ENCODE peak calls at places on chromosomes 7 and 10, in five cellular contexts. One of them, this sample, is unnamed.

GRCh38 chr7:31893365-31893764 is 176.8 kb downstream of the PDE1C start:
- DNase-seq in hepatocyte: no peak
- DNase-seq in IMR-90: no peak
- DNase-seq in fibroblast of lung: no peak
- DNase-seq in HCT116: no peak
- DNase-seq in this sample: no peak

GRCh38 chr7:102064361-102065025 is 222.2 kb upstream of the SH2B2 start:
- DNase-seq in hepatocyte: peak; percentile 53
- DNase-seq in HCT116: no peak
- DNase-seq in fibroblast of lung: no peak
- DNase-seq in IMR-90: peak; percentile 26
- DNase-seq in this sample: peak; percentile 66

GRCh38 chr10:99280472-99280871 is 44.8 kb upstream of the HPSE2 start:
- DNase-seq in hepatocyte: no peak
- DNase-seq in HCT116: no peak
- DNase-seq in fibroblast of lung: no peak
- DNase-seq in IMR-90: no peak
- DNase-seq in this sample: no peak

GRCh38 chr10:111076191-111076681 is 593 bp upstream of the ADRA2A start:
- DNase-seq in fibroblast of lung: peak; percentile 39
- DNase-seq in HCT116: peak; percentile 13
- DNase-seq in hepatocyte: peak; percentile 86
- DNase-seq in IMR-90: peak; percentile 27
- DNase-seq in this sample: no peak

GRCh38 chr10:89793649-89794254 is 92.4 kb downstream of the KIF20B start:
- DNase-seq in fibroblast of lung: peak; percentile 63
- DNase-seq in HCT116: peak; percentile 73
- DNase-seq in hepatocyte: peak; percentile 85
- DNase-seq in IMR-90: peak; percentile 74
- DNase-seq in this sample: peak; percentile 49

GRCh38 chr7:110386006-110386405 is 704.9 kb upstream of the LRRN3 start:
- DNase-seq in hepatocyte: no peak
- DNase-seq in fibroblast of lung: no peak
- DNase-seq in IMR-90: no peak
- DNase-seq in HCT116: peak; percentile 7
- DNase-seq in this sample: no peak

GRCh38 chr10:10865303-10865702 is 152.4 kb upstream of the CELF2 start:
- DNase-seq in hepatocyte: no peak
- DNase-seq in fibroblast of lung: no peak
- DNase-seq in HCT116: no peak
- DNase-seq in IMR-90: peak; percentile 33
- DNase-seq in this sample: no peak

GRCh38 chr10:8338177-8338766 is 283.8 kb downstream of the GATA3 start:
- DNase-seq in fibroblast of lung: no peak
- DNase-seq in HCT116: no peak
- DNase-seq in hepatocyte: no peak
- DNase-seq in IMR-90: no peak
- DNase-seq in this sample: no peak

GRCh38 chr7:104943502-104944343 is 70.3 kb upstream of the KMT2E start:
- DNase-seq in HCT116: peak; percentile 94
- DNase-seq in fibroblast of lung: peak; percentile 91
- DNase-seq in hepatocyte: peak; percentile 73
- DNase-seq in IMR-90: no peak
- DNase-seq in this sample: peak; percentile 96

GRCh38 chr10:79280956-79281355 is 66.3 kb upstream of the PPIF start:
- DNase-seq in hepatocyte: no peak
- DNase-seq in HCT116: no peak
- DNase-seq in IMR-90: no peak
- DNase-seq in fibroblast of lung: no peak
- DNase-seq in this sample: no peak

GRCh38 chr7:107694395-107694794 is 33.8 kb downstream of the SLC26A4 start:
- DNase-seq in IMR-90: peak; percentile 22
- DNase-seq in hepatocyte: no peak
- DNase-seq in fibroblast of lung: peak; percentile 67
- DNase-seq in HCT116: no peak
- DNase-seq in this sample: no peak

GRCh38 chr10:112209534-112210200 is 26.1 kb upstream of the GPAM start:
- DNase-seq in hepatocyte: peak; percentile 45
- DNase-seq in fibroblast of lung: peak; percentile 17
- DNase-seq in HCT116: no peak
- DNase-seq in IMR-90: no peak
- DNase-seq in this sample: no peak

GRCh38 chr7:24572421-24573007 is 738 bp upstream of the PALS2 start:
- DNase-seq in IMR-90: peak; percentile 32
- DNase-seq in HCT116: no peak
- DNase-seq in hepatocyte: peak; percentile 60
- DNase-seq in fibroblast of lung: peak; percentile 67
- DNase-seq in this sample: peak; percentile 66

GRCh38 chr7:76273503-76273902 is 29.0 kb upstream of the HSPB1 start:
- DNase-seq in HCT116: no peak
- DNase-seq in IMR-90: no peak
- DNase-seq in fibroblast of lung: no peak
- DNase-seq in hepatocyte: no peak
- DNase-seq in this sample: no peak

GRCh38 chr10:110310741-110311140 is 6.0 kb upstream of the SMNDC1 start:
- DNase-seq in fibroblast of lung: no peak
- DNase-seq in IMR-90: no peak
- DNase-seq in HCT116: no peak
- DNase-seq in hepatocyte: no peak
- DNase-seq in this sample: no peak

GRCh38 chr10:133150226-133150625 is 9.8 kb upstream of the KNDC1 start:
- DNase-seq in fibroblast of lung: no peak
- DNase-seq in HCT116: no peak
- DNase-seq in IMR-90: no peak
- DNase-seq in hepatocyte: no peak
- DNase-seq in this sample: no peak

GRCh38 chr7:106493041-106493731 is 167.8 kb downstream of the CCDC71L start:
- DNase-seq in HCT116: no peak
- DNase-seq in IMR-90: no peak
- DNase-seq in fibroblast of lung: no peak
- DNase-seq in hepatocyte: no peak
- DNase-seq in this sample: peak; percentile 37

GRCh38 chr7:136685506-136685905 is 182.9 kb upstream of the CHRM2 start:
- DNase-seq in IMR-90: no peak
- DNase-seq in fibroblast of lung: no peak
- DNase-seq in hepatocyte: no peak
- DNase-seq in HCT116: no peak
- DNase-seq in this sample: no peak

GRCh38 chr10:91050371-91051034 is 129.6 kb upstream of the ANKRD1 start:
- DNase-seq in fibroblast of lung: no peak
- DNase-seq in IMR-90: no peak
- DNase-seq in hepatocyte: no peak
- DNase-seq in HCT116: no peak
- DNase-seq in this sample: no peak

GRCh38 chr7:43954524-43955228 is 28.4 kb downstream of the UBE2D4 start:
- DNase-seq in fibroblast of lung: peak; percentile 58
- DNase-seq in HCT116: peak; percentile 34
- DNase-seq in hepatocyte: peak; percentile 57
- DNase-seq in IMR-90: peak; percentile 75
- DNase-seq in this sample: peak; percentile 51

GRCh38 chr10:60963441-60964256 is 19.7 kb upstream of the RHOBTB1 start:
- DNase-seq in hepatocyte: no peak
- DNase-seq in HCT116: no peak
- DNase-seq in IMR-90: peak; percentile 72
- DNase-seq in fibroblast of lung: peak; percentile 90
- DNase-seq in this sample: peak; percentile 63

GRCh38 chr7:93945756-93946540 is 24.4 kb downstream of the GNG11 start:
- DNase-seq in hepatocyte: no peak
- DNase-seq in IMR-90: no peak
- DNase-seq in HCT116: no peak
- DNase-seq in fibroblast of lung: peak; percentile 87
- DNase-seq in this sample: no peak

GRCh38 chr7:22447008-22447407 is 53.0 kb downstream of the STEAP1B start:
- DNase-seq in IMR-90: no peak
- DNase-seq in HCT116: no peak
- DNase-seq in fibroblast of lung: no peak
- DNase-seq in hepatocyte: no peak
- DNase-seq in this sample: no peak

GRCh38 chr10:13997650-13998049 is 333.1 kb downstream of the FRMD4A start:
- DNase-seq in HCT116: no peak
- DNase-seq in fibroblast of lung: no peak
- DNase-seq in IMR-90: no peak
- DNase-seq in hepatocyte: no peak
- DNase-seq in this sample: no peak
- H3K27ac ChIP-seq in HCT116: no peak overlapping the region
- H3K27ac ChIP-seq in fibroblast of lung: no peak overlapping the region
- H3K27ac ChIP-seq in IMR-90: no peak overlapping the region
- H3K27ac ChIP-seq in hepatocyte: no peak overlapping the region
- H3K27ac ChIP-seq in this sample: no peak overlapping the region

DNA sequence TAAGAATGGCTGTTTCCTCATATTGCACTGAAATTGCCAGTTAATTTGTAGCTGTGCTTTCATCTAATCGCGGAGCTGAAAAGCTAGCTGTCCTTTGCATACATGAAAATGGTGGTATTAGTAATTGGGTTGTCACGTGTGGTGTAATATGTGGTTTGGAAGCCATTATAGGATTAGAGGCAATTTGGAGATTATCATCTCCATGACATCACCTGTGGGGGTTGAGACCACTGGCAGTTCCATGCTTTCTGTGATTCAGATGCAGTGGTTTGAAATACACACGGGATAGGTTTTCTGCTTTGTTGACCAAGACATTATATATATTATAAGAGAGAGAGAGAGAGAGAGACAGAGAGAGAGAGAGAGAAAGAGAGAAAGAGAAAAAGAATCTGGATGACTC is 180.8 kb downstream of the RAB11FIP2 start:
- DNase-seq in IMR-90: no peak
- DNase-seq in fibroblast of lung: no peak
- DNase-seq in HCT116: no peak
- DNase-seq in hepatocyte: no peak
- DNase-seq in this sample: no peak
- H2AFZ ChIP-seq in IMR-90: no peak overlapping the region
- H2AFZ ChIP-seq in fibroblast of lung: no peak overlapping the region
- H2AFZ ChIP-seq in HCT116: no peak overlapping the region
- H2AFZ ChIP-seq in hepatocyte: no peak overlapping the region
- H2AFZ ChIP-seq in this sample: no peak overlapping the region

DNA sequence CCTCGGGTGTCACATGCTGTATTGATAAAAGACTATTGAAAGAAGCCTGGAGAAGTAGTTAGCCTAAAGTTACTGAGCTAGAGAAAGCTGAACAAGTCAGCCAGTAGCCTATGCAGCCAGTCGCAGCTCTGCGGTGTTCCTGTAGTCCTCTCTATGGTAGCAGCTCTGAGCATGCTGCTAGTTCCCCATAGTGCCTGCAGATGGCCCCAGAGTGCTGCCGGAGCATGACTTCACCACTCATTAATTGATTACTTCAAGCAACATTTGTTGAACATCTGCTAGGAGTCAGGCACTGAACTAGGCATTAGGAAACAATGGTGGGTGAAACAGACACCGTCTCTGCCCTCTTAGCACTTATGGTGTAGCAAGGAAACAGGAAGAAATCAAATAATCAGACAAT is 422.7 kb downstream of the SORCS3 start:
- DNase-seq in IMR-90: no peak
- DNase-seq in hepatocyte: peak; percentile 65
- DNase-seq in HCT116: peak; percentile 2
- DNase-seq in fibroblast of lung: peak; percentile 53
- DNase-seq in this sample: no peak
- TF ChIP-seq CTCF in IMR-90: peak; percentile 23
- TF ChIP-seq CTCF in hepatocyte: peak; percentile 64
- TF ChIP-seq CTCF in HCT116: peak; percentile 83
- TF ChIP-seq CTCF in fibroblast of lung: peak; percentile 34
- TF ChIP-seq CTCF in this sample: peak; percentile 53

GRCh38 chr7:77550586-77550985 is 13.5 kb downstream of the PTPN12 start:
- DNase-seq in fibroblast of lung: peak; percentile 91
- DNase-seq in hepatocyte: no peak
- DNase-seq in IMR-90: peak; percentile 22
- DNase-seq in HCT116: no peak
- DNase-seq in this sample: no peak
- H3K27ac ChIP-seq in fibroblast of lung: no peak overlapping the region
- H3K27ac ChIP-seq in hepatocyte: no peak overlapping the region
- H3K27ac ChIP-seq in IMR-90: no peak overlapping the region
- H3K27ac ChIP-seq in HCT116: no peak overlapping the region
- H3K27ac ChIP-seq in this sample: no peak overlapping the region

GRCh38 chr10:50219200-50219599 is 32.1 kb downstream of the ASAH2 start:
- DNase-seq in IMR-90: no peak
- DNase-seq in fibroblast of lung: no peak
- DNase-seq in hepatocyte: no peak
- DNase-seq in HCT116: no peak
- DNase-seq in this sample: no peak
- H2AFZ ChIP-seq in IMR-90: no peak overlapping the region
- H2AFZ ChIP-seq in fibroblast of lung: no peak overlapping the region
- H2AFZ ChIP-seq in hepatocyte: no peak overlapping the region
- H2AFZ ChIP-seq in HCT116: no peak overlapping the region
- H2AFZ ChIP-seq in this sample: peak overlapping the region; percentile 26

GRCh38 chr10:43255644-43256431 is 11.0 kb downstream of the RASGEF1A start:
- DNase-seq in fibroblast of lung: peak; percentile 3
- DNase-seq in hepatocyte: peak; percentile 41
- DNase-seq in HCT116: peak; percentile 21
- DNase-seq in IMR-90: no peak
- DNase-seq in this sample: no peak
- TF ChIP-seq CTCF in fibroblast of lung: peak; percentile 36
- TF ChIP-seq CTCF in hepatocyte: peak; percentile 22
- TF ChIP-seq CTCF in HCT116: peak; percentile 78
- TF ChIP-seq CTCF in IMR-90: peak; percentile 38
- TF ChIP-seq CTCF in this sample: peak; percentile 70

DNA sequence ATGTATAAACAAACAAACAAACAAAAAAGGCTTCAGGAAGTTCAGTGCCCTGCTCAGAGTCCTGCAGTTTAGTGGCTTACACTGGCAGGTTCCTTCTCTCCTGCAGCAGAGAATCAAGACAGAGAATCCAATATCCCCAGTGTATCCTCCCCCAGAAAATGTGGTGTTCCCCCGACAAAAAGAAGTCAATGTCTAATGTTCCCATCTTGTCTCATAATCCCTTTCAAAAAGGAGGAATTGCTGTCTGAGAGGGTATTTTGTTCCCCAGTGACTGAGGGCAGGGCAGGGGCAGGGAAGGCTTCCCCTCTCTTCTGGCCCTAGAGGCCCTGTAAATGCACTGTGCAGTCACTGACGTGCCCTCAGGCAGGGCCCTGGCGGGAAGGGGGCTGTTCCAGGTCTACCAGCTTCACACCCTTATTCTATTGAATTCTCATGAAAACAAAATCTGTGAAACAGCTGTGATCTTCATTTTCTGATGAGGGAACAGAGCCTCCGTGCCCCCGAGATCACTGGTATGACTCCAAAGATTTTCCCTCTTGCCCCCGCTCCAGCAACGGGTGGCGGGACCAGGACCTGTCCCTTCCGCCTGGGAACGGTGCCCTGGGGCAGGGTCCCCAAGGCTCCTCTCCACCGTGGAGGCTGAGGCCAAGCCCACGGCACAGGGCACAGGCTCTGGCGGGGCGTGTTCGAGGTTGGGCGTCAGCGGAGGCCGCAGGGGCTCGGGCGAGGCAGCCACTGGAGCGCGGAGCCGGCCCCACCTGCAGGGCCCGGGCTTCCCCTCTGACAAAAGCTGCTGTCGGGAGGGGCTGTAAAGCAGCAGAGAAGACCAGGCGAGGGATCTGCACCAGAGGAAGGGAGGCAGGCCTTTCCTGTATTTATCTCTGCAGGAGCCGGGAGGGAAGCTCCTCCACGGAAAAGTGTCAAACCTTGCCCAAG is 13.4 kb upstream of the WDFY4 start:
- DNase-seq in IMR-90: no peak
- DNase-seq in fibroblast of lung: no peak
- DNase-seq in HCT116: no peak
- DNase-seq in hepatocyte: no peak
- DNase-seq in this sample: no peak
- H3K27ac ChIP-seq in IMR-90: no peak overlapping the region
- H3K27ac ChIP-seq in fibroblast of lung: no peak overlapping the region
- H3K27ac ChIP-seq in HCT116: no peak overlapping the region
- H3K27ac ChIP-seq in hepatocyte: no peak overlapping the region
- H3K27ac ChIP-seq in this sample: no peak overlapping the region